ENCODE peak calls at places on chromosome 9, in six cellular contexts. R is right lobe of liver, F is ovary, W is mammary epithelial cell, Q is esophagus squamous epithelium, T is psoas muscle. K is an unnamed sample.

GRCh38 chr9:136170291-136170901 is 34.5 kb downstream of the LHX3 start:
- DNase-seq in R (peak; percentile 57), F (no peak), W (no peak), Q (no peak), T (no peak), K (no peak)

GRCh38 chr9:108687360-108687981 is 168.3 kb downstream of the ACTL7B start:
- DNase-seq in R (no peak), F (no peak), W (peak; percentile 50), Q (no peak), T (no peak), K (no peak)

GRCh38 chr9:131447148-131447547 is 53.3 kb downstream of the PRRC2B start:
- DNase-seq in R (no peak), F (no peak), W (peak; percentile 20), Q (no peak), T (no peak), K (no peak)

GRCh38 chr9:95822583-95823431 is 52.7 kb upstream of the ERCC6L2 start:
- DNase-seq in R (no peak), F (no peak), W (peak; percentile 73), Q (no peak), T (no peak), K (no peak)

GRCh38 chr9:470795-471194 is 256.1 kb downstream of the DOCK8 start:
- DNase-seq in R (no peak), F (no peak), W (no peak), Q (no peak), T (no peak), K (no peak)

GRCh38 chr9:125997510-125997823 is 250.3 kb downstream of the PBX3 start:
- DNase-seq in R (peak; percentile 39), F (no peak), W (no peak), Q (no peak), T (no peak), K (no peak)

GRCh38 chr9:110329676-110330235 is 7.9 kb downstream of the TXNDC8 start:
- DNase-seq in R (no peak), F (no peak), W (no peak), Q (no peak), T (no peak), K (no peak)

GRCh38 chr9:86585422-86586143 is 231.4 kb upstream of the TUT7 start:
- DNase-seq in R (no peak), F (no peak), W (no peak), Q (no peak), T (no peak), K (no peak)

GRCh38 chr9:73050062-73050814 is 97.4 kb upstream of the ALDH1A1 start:
- DNase-seq in R (no peak), F (no peak), W (no peak), Q (no peak), T (no peak), K (no peak)

GRCh38 chr9:93896496-93897033 is 58.6 kb downstream of the BARX1 start:
- DNase-seq in R (peak; percentile 37), F (no peak), W (no peak), Q (no peak), T (no peak), K (peak; percentile 48)

GRCh38 chr9:107704791-107705190 is 215.2 kb upstream of the KLF4 start:
- DNase-seq in R (no peak), F (no peak), W (no peak), Q (no peak), T (no peak), K (no peak)

GRCh38 chr9:81868145-81868544 is 60.1 kb upstream of the SPATA31D4 start:
- DNase-seq in R (no peak), F (no peak), W (no peak), Q (no peak), T (no peak), K (no peak)

GRCh38 chr9:33109097-33109496 is 32.6 kb upstream of the SMU1 start:
- DNase-seq in R (no peak), F (no peak), W (no peak), Q (no peak), T (no peak), K (no peak)

GRCh38 chr9:112337547-112337946 is 4.1 kb upstream of the PTBP3 start:
- DNase-seq in R (no peak), F (no peak), W (no peak), Q (no peak), T (no peak), K (no peak)

GRCh38 chr9:79581388-79581787 is 9.6 kb downstream of the TLE4 start:
- DNase-seq in R (no peak), F (no peak), W (peak; percentile 31), Q (no peak), T (no peak), K (no peak)

GRCh38 chr9:22975921-22976320 is 529.3 kb downstream of the DMRTA1 start:
- DNase-seq in R (no peak), F (no peak), W (no peak), Q (no peak), T (no peak), K (no peak)

GRCh38 chr9:86176468-86176867 is 77.1 kb upstream of the GOLM1 start:
- DNase-seq in R (no peak), F (no peak), W (peak; percentile 22), Q (no peak), T (no peak), K (no peak)

GRCh38 chr9:6367128-6367741 is 39.1 kb downstream of the TPD52L3 start:
- DNase-seq in R (no peak), F (no peak), W (no peak), Q (no peak), T (no peak), K (no peak)

GRCh38 chr9:71756753-71757152 is 11.6 kb downstream of the CEMIP2 start:
- DNase-seq in R (no peak), F (no peak), W (no peak), Q (no peak), T (no peak), K (no peak)

GRCh38 chr9:14910178-14910805 is at the start of gene FREM1:
- DNase-seq in R (no peak), F (peak; percentile 23), W (no peak), Q (no peak), T (peak; percentile 41), K (peak; percentile 68)

GRCh38 chr9:130319944-130320696 is 54.6 kb downstream of the HMCN2 start:
- DNase-seq in R (no peak), F (no peak), W (no peak), Q (no peak), T (no peak), K (no peak)

GRCh38 chr9:98182889-98183599 is 9.4 kb downstream of the CORO2A start:
- DNase-seq in R (no peak), F (no peak), W (no peak), Q (no peak), T (no peak), K (no peak)

GRCh38 chr9:131739988-131740648 is at the start of gene RAPGEF1:
- DNase-seq in R (peak; percentile 80), F (peak; percentile 78), W (no peak), Q (no peak), T (peak; percentile 80), K (peak; percentile 82)

DNA sequence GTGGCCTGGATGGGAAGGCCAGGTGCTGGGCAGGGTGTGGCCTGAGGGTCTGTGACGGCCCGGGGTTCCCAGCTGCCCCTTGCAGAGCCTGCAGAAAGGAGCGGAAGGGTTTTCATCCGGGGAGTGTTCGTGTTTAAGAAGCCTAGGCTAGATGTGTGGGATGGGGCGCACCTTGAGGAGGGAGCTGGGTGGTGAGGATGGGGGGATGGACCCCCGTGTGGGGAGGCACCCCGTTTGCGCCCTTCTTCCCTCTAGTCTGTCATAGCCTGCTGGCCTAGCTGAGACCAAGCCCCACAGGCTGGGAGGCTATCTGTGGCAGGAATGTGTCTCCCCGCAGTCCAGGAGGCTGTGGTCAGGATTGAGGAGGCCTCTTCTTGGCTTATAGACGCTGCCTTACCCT is 11.9 kb downstream of the RNU6ATAC start:
- DNase-seq in R (peak; percentile 42), F (no peak), W (no peak), Q (no peak), T (no peak), K (no peak)
- H3K36me3 ChIP-seq in R (peaks cover 48% of the 10 kb centered on the region), F (no peaks in the 10 kb centered on the region), W (peaks cover 38% of the 10 kb centered on the region), Q (peaks cover 56% of the 10 kb centered on the region), T (peaks cover 13% of the 10 kb centered on the region), K (peaks cover 91% of the 10 kb centered on the region)

GRCh38 chr9:101448680-101449070 is 13.1 kb upstream of the ALDOB start:
- DNase-seq in R (no peak), F (no peak), W (no peak), Q (no peak), T (no peak), K (no peak)

GRCh38 chr9:101445353-101446029 is 9.9 kb upstream of the ALDOB start:
- DNase-seq in R (no peak), F (no peak), W (no peak), Q (no peak), T (no peak), K (no peak)

GRCh38 chr9:101446732-101447131 is 11.2 kb upstream of the ALDOB start:
- DNase-seq in R (no peak), F (no peak), W (no peak), Q (no peak), T (no peak), K (no peak)

GRCh38 chr9:101451498-101451897 is 15.9 kb upstream of the ALDOB start:
- DNase-seq in R (no peak), F (no peak), W (no peak), Q (no peak), T (no peak), K (no peak)

DNA sequence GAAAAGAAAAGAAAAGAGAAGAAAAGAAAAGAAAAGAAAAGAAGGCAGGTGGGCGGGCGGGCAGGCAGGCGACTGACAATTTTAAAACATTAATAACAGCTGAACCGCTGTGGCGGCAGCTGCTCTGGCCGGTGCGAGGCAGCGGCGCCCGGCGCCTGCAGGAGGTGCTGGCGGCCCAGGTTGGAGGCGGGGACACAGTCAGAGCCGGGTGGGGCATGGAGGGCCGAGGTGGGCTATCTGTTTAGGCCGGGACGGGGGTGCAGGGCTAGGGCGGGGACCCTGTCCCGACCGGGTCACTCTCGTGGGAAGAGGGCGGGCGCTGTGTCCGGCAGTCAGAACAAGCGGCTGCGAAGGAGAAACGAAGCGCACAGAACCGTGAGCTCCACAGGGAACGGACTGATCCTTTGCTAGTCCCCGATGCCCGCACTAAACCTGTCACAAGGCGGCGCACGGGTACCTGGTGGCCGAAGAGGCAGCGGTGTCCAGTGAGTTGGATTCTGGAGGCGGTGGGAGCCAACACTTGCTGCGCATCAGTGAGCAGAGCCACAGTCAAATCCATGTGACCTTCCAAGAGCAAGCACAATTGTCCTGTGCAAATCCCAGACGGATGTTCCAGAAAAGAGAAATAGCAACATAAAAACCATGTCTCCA is 13.6 kb upstream of the ALDOB start:
- DNase-seq in R (peak; percentile 83), F (peak; percentile 68), W (peak; percentile 64), Q (no peak), T (peak; percentile 66), K (peak; percentile 34)
- TF ChIP-seq CTCF in R (peak; percentile 54), F (peak; percentile 57), W (peak; percentile 44), Q (peak; percentile 50), T (peak; percentile 62), K (peak; percentile 40)

GRCh38 chr9:20419552-20419951 is 202.7 kb downstream of the MLLT3 start:
- DNase-seq in R (no peak), F (no peak), W (no peak), Q (no peak), T (no peak), K (no peak)

GRCh38 chr9:20418485-20418884 is 203.8 kb downstream of the MLLT3 start:
- DNase-seq in R (no peak), F (no peak), W (no peak), Q (no peak), T (no peak), K (no peak)

GRCh38 chr9:20414150-20414549 is 208.1 kb downstream of the MLLT3 start:
- DNase-seq in R (no peak), F (no peak), W (no peak), Q (no peak), T (no peak), K (no peak)

GRCh38 chr9:20417695-20418094 is 204.6 kb downstream of the MLLT3 start:
- DNase-seq in R (no peak), F (no peak), W (no peak), Q (no peak), T (no peak), K (no peak)
- H3K27ac ChIP-seq in R (no peak overlapping the region), F (no peak overlapping the region), W (no peak overlapping the region), Q (no peak overlapping the region), T (no peak overlapping the region), K (no peak overlapping the region)

GRCh38 chr9:8071445-8071798 is 271.8 kb upstream of the DMAC1 start:
- DNase-seq in R (no peak), F (no peak), W (no peak), Q (no peak), T (no peak), K (no peak)
- H3K36me3 ChIP-seq in R (no peaks in the 10 kb centered on the region), F (no peaks in the 10 kb centered on the region), W (no peaks in the 10 kb centered on the region), Q (no peaks in the 10 kb centered on the region), T (no peaks in the 10 kb centered on the region), K (no peaks in the 10 kb centered on the region)